ENCODE peak calls at places on chromosomes 5 and 9, in seven cellular contexts. One of them, this sample, is unnamed.

GRCh38 chr9:120928720-120929389 is 2.3 kb upstream of the TRAF1 start:
- DNase-seq in CD4-positive, alpha-beta T cell: peak
- DNase-seq in H9: peak
- DNase-seq in activated CD8-positive, alpha-beta T cell treated with anti-CD3 and anti-CD28 coated beads for 36 hours: peak
- DNase-seq in AG09309: no peak
- DNase-seq in cardiac muscle cell: peak
- DNase-seq in epithelial cell of esophagus: peak
- DNase-seq in this sample: peak

GRCh38 chr9:127968046-127968445 is 12.7 kb downstream of the EEIG1 start:
- DNase-seq in CD4-positive, alpha-beta T cell: peak
- DNase-seq in H9: no peak
- DNase-seq in activated CD8-positive, alpha-beta T cell treated with anti-CD3 and anti-CD28 coated beads for 36 hours: peak
- DNase-seq in AG09309: no peak
- DNase-seq in cardiac muscle cell: no peak
- DNase-seq in epithelial cell of esophagus: peak
- DNase-seq in this sample: peak

GRCh38 chr9:85577353-85577952 is 164.3 kb downstream of the AGTPBP1 start:
- DNase-seq in CD4-positive, alpha-beta T cell: no peak
- DNase-seq in H9: no peak
- DNase-seq in activated CD8-positive, alpha-beta T cell treated with anti-CD3 and anti-CD28 coated beads for 36 hours: no peak
- DNase-seq in AG09309: no peak
- DNase-seq in cardiac muscle cell: no peak
- DNase-seq in epithelial cell of esophagus: no peak
- DNase-seq in this sample: no peak

GRCh38 chr9:93591706-93592388 is 15.5 kb downstream of the PHF2 start:
- DNase-seq in CD4-positive, alpha-beta T cell: no peak
- DNase-seq in H9: no peak
- DNase-seq in activated CD8-positive, alpha-beta T cell treated with anti-CD3 and anti-CD28 coated beads for 36 hours: no peak
- DNase-seq in AG09309: no peak
- DNase-seq in cardiac muscle cell: no peak
- DNase-seq in epithelial cell of esophagus: no peak
- DNase-seq in this sample: no peak

GRCh38 chr9:5799314-5799713 is 33.6 kb downstream of the ERMP1 start:
- DNase-seq in CD4-positive, alpha-beta T cell: no peak
- DNase-seq in H9: no peak
- DNase-seq in activated CD8-positive, alpha-beta T cell treated with anti-CD3 and anti-CD28 coated beads for 36 hours: peak
- DNase-seq in AG09309: peak
- DNase-seq in cardiac muscle cell: peak
- DNase-seq in epithelial cell of esophagus: peak
- DNase-seq in this sample: peak

GRCh38 chr9:31588010-31588409 is 796.4 kb upstream of the ACO1 start:
- DNase-seq in CD4-positive, alpha-beta T cell: no peak
- DNase-seq in H9: no peak
- DNase-seq in activated CD8-positive, alpha-beta T cell treated with anti-CD3 and anti-CD28 coated beads for 36 hours: no peak
- DNase-seq in AG09309: no peak
- DNase-seq in cardiac muscle cell: no peak
- DNase-seq in epithelial cell of esophagus: no peak
- DNase-seq in this sample: no peak

GRCh38 chr9:134355561-134356278 is 29.5 kb downstream of the RXRA start:
- DNase-seq in CD4-positive, alpha-beta T cell: no peak
- DNase-seq in H9: no peak
- DNase-seq in activated CD8-positive, alpha-beta T cell treated with anti-CD3 and anti-CD28 coated beads for 36 hours: no peak
- DNase-seq in AG09309: no peak
- DNase-seq in cardiac muscle cell: no peak
- DNase-seq in epithelial cell of esophagus: peak
- DNase-seq in this sample: peak

GRCh38 chr5:26757941-26758340 is 280.4 kb downstream of the CDH9 start:
- DNase-seq in CD4-positive, alpha-beta T cell: no peak
- DNase-seq in H9: no peak
- DNase-seq in activated CD8-positive, alpha-beta T cell treated with anti-CD3 and anti-CD28 coated beads for 36 hours: no peak
- DNase-seq in AG09309: no peak
- DNase-seq in cardiac muscle cell: no peak
- DNase-seq in epithelial cell of esophagus: peak
- DNase-seq in this sample: no peak

GRCh38 chr9:109971226-109971625 is 191.2 kb downstream of the PALM2AKAP2 start:
- DNase-seq in CD4-positive, alpha-beta T cell: no peak
- DNase-seq in H9: no peak
- DNase-seq in activated CD8-positive, alpha-beta T cell treated with anti-CD3 and anti-CD28 coated beads for 36 hours: no peak
- DNase-seq in AG09309: no peak
- DNase-seq in cardiac muscle cell: no peak
- DNase-seq in epithelial cell of esophagus: peak
- DNase-seq in this sample: no peak

GRCh38 chr5:91332267-91333044 is 50.7 kb downstream of the ARRDC3 start:
- DNase-seq in CD4-positive, alpha-beta T cell: no peak
- DNase-seq in H9: no peak
- DNase-seq in activated CD8-positive, alpha-beta T cell treated with anti-CD3 and anti-CD28 coated beads for 36 hours: peak
- DNase-seq in AG09309: no peak
- DNase-seq in cardiac muscle cell: peak
- DNase-seq in epithelial cell of esophagus: peak
- DNase-seq in this sample: peak

GRCh38 chr9:126508171-126508591 is 105.5 kb upstream of the LMX1B start:
- DNase-seq in CD4-positive, alpha-beta T cell: no peak
- DNase-seq in H9: no peak
- DNase-seq in activated CD8-positive, alpha-beta T cell treated with anti-CD3 and anti-CD28 coated beads for 36 hours: no peak
- DNase-seq in AG09309: no peak
- DNase-seq in cardiac muscle cell: no peak
- DNase-seq in epithelial cell of esophagus: no peak
- DNase-seq in this sample: no peak

GRCh38 chr5:140251527-140251973 is 51.4 kb downstream of the PFDN1 start:
- DNase-seq in CD4-positive, alpha-beta T cell: peak
- DNase-seq in H9: no peak
- DNase-seq in activated CD8-positive, alpha-beta T cell treated with anti-CD3 and anti-CD28 coated beads for 36 hours: peak
- DNase-seq in AG09309: peak
- DNase-seq in cardiac muscle cell: peak
- DNase-seq in epithelial cell of esophagus: peak
- DNase-seq in this sample: peak

GRCh38 chr5:51389582-51390463 is 6.6 kb downstream of the ISL1 start:
- DNase-seq in CD4-positive, alpha-beta T cell: no peak
- DNase-seq in H9: peak
- DNase-seq in activated CD8-positive, alpha-beta T cell treated with anti-CD3 and anti-CD28 coated beads for 36 hours: no peak
- DNase-seq in AG09309: no peak
- DNase-seq in cardiac muscle cell: no peak
- DNase-seq in epithelial cell of esophagus: peak
- DNase-seq in this sample: no peak

GRCh38 chr5:74324556-74324955 is 316.0 kb downstream of the ENC1 start:
- DNase-seq in CD4-positive, alpha-beta T cell: no peak
- DNase-seq in H9: no peak
- DNase-seq in activated CD8-positive, alpha-beta T cell treated with anti-CD3 and anti-CD28 coated beads for 36 hours: no peak
- DNase-seq in AG09309: no peak
- DNase-seq in cardiac muscle cell: no peak
- DNase-seq in epithelial cell of esophagus: no peak
- DNase-seq in this sample: no peak

GRCh38 chr9:135422340-135422944 is 57.1 kb upstream of the PPP1R26 start:
- DNase-seq in CD4-positive, alpha-beta T cell: no peak
- DNase-seq in H9: no peak
- DNase-seq in activated CD8-positive, alpha-beta T cell treated with anti-CD3 and anti-CD28 coated beads for 36 hours: no peak
- DNase-seq in AG09309: no peak
- DNase-seq in cardiac muscle cell: no peak
- DNase-seq in epithelial cell of esophagus: no peak
- DNase-seq in this sample: no peak

GRCh38 chr5:175466700-175467318 is 11.6 kb upstream of the SFXN1 start:
- DNase-seq in CD4-positive, alpha-beta T cell: no peak
- DNase-seq in H9: no peak
- DNase-seq in activated CD8-positive, alpha-beta T cell treated with anti-CD3 and anti-CD28 coated beads for 36 hours: no peak
- DNase-seq in AG09309: no peak
- DNase-seq in cardiac muscle cell: peak
- DNase-seq in epithelial cell of esophagus: peak
- DNase-seq in this sample: no peak

GRCh38 chr5:14144586-14145355 is 1.6 kb downstream of the TRIO start:
- DNase-seq in CD4-positive, alpha-beta T cell: peak
- DNase-seq in H9: peak
- DNase-seq in activated CD8-positive, alpha-beta T cell treated with anti-CD3 and anti-CD28 coated beads for 36 hours: peak
- DNase-seq in AG09309: no peak
- DNase-seq in cardiac muscle cell: peak
- DNase-seq in epithelial cell of esophagus: peak
- DNase-seq in this sample: peak

GRCh38 chr5:42157215-42157614 is 232.1 kb downstream of the FBXO4 start:
- DNase-seq in CD4-positive, alpha-beta T cell: no peak
- DNase-seq in H9: no peak
- DNase-seq in activated CD8-positive, alpha-beta T cell treated with anti-CD3 and anti-CD28 coated beads for 36 hours: no peak
- DNase-seq in AG09309: no peak
- DNase-seq in cardiac muscle cell: no peak
- DNase-seq in epithelial cell of esophagus: peak
- DNase-seq in this sample: no peak

GRCh38 chr5:159510282-159510681 is 180.0 kb upstream of the IL12B start:
- DNase-seq in CD4-positive, alpha-beta T cell: no peak
- DNase-seq in H9: peak
- DNase-seq in activated CD8-positive, alpha-beta T cell treated with anti-CD3 and anti-CD28 coated beads for 36 hours: no peak
- DNase-seq in AG09309: peak
- DNase-seq in cardiac muscle cell: peak
- DNase-seq in epithelial cell of esophagus: peak
- DNase-seq in this sample: peak

GRCh38 chr9:20559236-20559896 is 62.9 kb downstream of the MLLT3 start:
- DNase-seq in CD4-positive, alpha-beta T cell: no peak
- DNase-seq in H9: no peak
- DNase-seq in activated CD8-positive, alpha-beta T cell treated with anti-CD3 and anti-CD28 coated beads for 36 hours: no peak
- DNase-seq in AG09309: no peak
- DNase-seq in cardiac muscle cell: no peak
- DNase-seq in epithelial cell of esophagus: peak
- DNase-seq in this sample: peak

GRCh38 chr5:86814907-86815306 is 197.2 kb downstream of the COX7C start:
- DNase-seq in CD4-positive, alpha-beta T cell: no peak
- DNase-seq in H9: no peak
- DNase-seq in activated CD8-positive, alpha-beta T cell treated with anti-CD3 and anti-CD28 coated beads for 36 hours: no peak
- DNase-seq in AG09309: no peak
- DNase-seq in cardiac muscle cell: no peak
- DNase-seq in epithelial cell of esophagus: no peak
- DNase-seq in this sample: no peak

GRCh38 chr9:69945671-69946141 is 97.9 kb upstream of the MAMDC2 start:
- DNase-seq in CD4-positive, alpha-beta T cell: no peak
- DNase-seq in H9: no peak
- DNase-seq in activated CD8-positive, alpha-beta T cell treated with anti-CD3 and anti-CD28 coated beads for 36 hours: no peak
- DNase-seq in AG09309: no peak
- DNase-seq in cardiac muscle cell: peak
- DNase-seq in epithelial cell of esophagus: no peak
- DNase-seq in this sample: no peak

DNA sequence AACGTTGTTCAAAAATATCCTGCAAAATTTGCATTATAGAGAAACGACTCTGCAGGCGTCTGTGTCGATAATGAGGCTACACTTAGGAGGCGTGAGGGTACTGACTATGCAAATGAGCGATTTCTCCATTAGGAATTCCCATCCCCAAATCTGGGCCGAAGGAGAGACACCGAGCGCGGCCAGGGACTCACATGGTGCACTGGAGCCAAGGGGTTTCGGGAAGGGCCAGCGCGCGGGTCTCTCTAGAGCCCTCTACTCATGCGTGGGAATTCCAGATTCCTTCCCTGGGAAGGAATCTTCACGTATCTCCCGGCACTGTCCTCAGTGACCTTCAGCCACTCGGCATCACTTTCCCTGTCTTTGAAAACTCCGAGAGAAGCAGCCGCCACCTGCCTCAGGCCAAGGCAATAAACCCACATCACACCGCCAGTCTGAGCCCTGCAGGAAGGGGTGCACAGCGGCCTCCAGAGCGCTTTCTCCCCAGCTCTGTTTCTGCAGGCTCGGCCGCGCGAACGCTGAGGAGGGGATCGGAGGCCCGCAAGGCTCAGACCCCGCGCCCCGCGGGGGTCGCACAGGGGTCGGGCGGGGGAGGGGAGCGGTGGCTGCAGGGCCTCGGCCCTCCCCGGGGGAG is 653 bp upstream of the DENND4C start:
- DNase-seq in CD4-positive, alpha-beta T cell: peak
- DNase-seq in H9: peak
- DNase-seq in activated CD8-positive, alpha-beta T cell treated with anti-CD3 and anti-CD28 coated beads for 36 hours: peak
- DNase-seq in AG09309: no peak
- DNase-seq in cardiac muscle cell: no peak
- DNase-seq in epithelial cell of esophagus: peak
- DNase-seq in this sample: peak
- TF ChIP-seq CTCF in CD4-positive, alpha-beta T cell: no peak
- TF ChIP-seq CTCF in H9: no peak
- TF ChIP-seq CTCF in activated CD8-positive, alpha-beta T cell treated with anti-CD3 and anti-CD28 coated beads for 36 hours: peak
- TF ChIP-seq CTCF in AG09309: no peak
- TF ChIP-seq CTCF in cardiac muscle cell: no peak
- TF ChIP-seq CTCF in epithelial cell of esophagus: no peak
- TF ChIP-seq CTCF in this sample: no peak

GRCh38 chr5:171400169-171400568 is 12.5 kb downstream of the NPM1 start:
- DNase-seq in CD4-positive, alpha-beta T cell: no peak
- DNase-seq in H9: no peak
- DNase-seq in activated CD8-positive, alpha-beta T cell treated with anti-CD3 and anti-CD28 coated beads for 36 hours: no peak
- DNase-seq in AG09309: no peak
- DNase-seq in cardiac muscle cell: no peak
- DNase-seq in epithelial cell of esophagus: no peak
- DNase-seq in this sample: no peak

GRCh38 chr5:171409164-171410136 is 10.0 kb upstream of the FGF18 start:
- DNase-seq in CD4-positive, alpha-beta T cell: no peak
- DNase-seq in H9: no peak
- DNase-seq in activated CD8-positive, alpha-beta T cell treated with anti-CD3 and anti-CD28 coated beads for 36 hours: no peak
- DNase-seq in AG09309: no peak
- DNase-seq in cardiac muscle cell: no peak
- DNase-seq in epithelial cell of esophagus: no peak
- DNase-seq in this sample: no peak

GRCh38 chr5:171401167-171401947 is 13.7 kb downstream of the NPM1 start:
- DNase-seq in CD4-positive, alpha-beta T cell: no peak
- DNase-seq in H9: no peak
- DNase-seq in activated CD8-positive, alpha-beta T cell treated with anti-CD3 and anti-CD28 coated beads for 36 hours: no peak
- DNase-seq in AG09309: no peak
- DNase-seq in cardiac muscle cell: no peak
- DNase-seq in epithelial cell of esophagus: no peak
- DNase-seq in this sample: no peak

GRCh38 chr5:171407234-171407633 is 12.2 kb upstream of the FGF18 start:
- DNase-seq in CD4-positive, alpha-beta T cell: no peak
- DNase-seq in H9: no peak
- DNase-seq in activated CD8-positive, alpha-beta T cell treated with anti-CD3 and anti-CD28 coated beads for 36 hours: no peak
- DNase-seq in AG09309: no peak
- DNase-seq in cardiac muscle cell: no peak
- DNase-seq in epithelial cell of esophagus: no peak
- DNase-seq in this sample: no peak

DNA sequence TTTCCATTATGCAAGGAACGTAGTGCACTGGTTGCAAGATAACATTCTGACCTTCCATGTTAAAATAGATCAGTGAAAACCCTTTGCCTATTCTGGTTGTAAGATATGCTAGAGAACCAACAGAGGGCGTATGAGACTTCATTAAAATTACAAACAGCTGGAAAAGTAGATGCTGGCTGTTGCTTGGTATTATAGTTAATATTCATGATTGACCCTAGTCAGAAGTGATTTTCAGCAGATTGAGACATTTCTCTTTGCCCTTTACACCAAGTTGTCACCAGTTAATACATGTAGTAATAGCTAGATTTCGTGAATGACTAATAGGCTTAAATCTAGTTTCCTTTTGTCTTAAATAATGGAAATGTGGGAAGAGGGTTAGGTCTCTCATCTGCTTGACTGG is 13.8 kb upstream of the FGF18 start:
- DNase-seq in CD4-positive, alpha-beta T cell: no peak
- DNase-seq in H9: no peak
- DNase-seq in activated CD8-positive, alpha-beta T cell treated with anti-CD3 and anti-CD28 coated beads for 36 hours: no peak
- DNase-seq in AG09309: no peak
- DNase-seq in cardiac muscle cell: peak
- DNase-seq in epithelial cell of esophagus: peak
- DNase-seq in this sample: no peak
- TF ChIP-seq CTCF in CD4-positive, alpha-beta T cell: no peak
- TF ChIP-seq CTCF in H9: peak
- TF ChIP-seq CTCF in activated CD8-positive, alpha-beta T cell treated with anti-CD3 and anti-CD28 coated beads for 36 hours: no peak
- TF ChIP-seq CTCF in AG09309: peak
- TF ChIP-seq CTCF in cardiac muscle cell: peak
- TF ChIP-seq CTCF in epithelial cell of esophagus: peak
- TF ChIP-seq CTCF in this sample: no peak

GRCh38 chr5:32471784-32472183 is 27.2 kb upstream of the ZFR start:
- DNase-seq in CD4-positive, alpha-beta T cell: no peak
- DNase-seq in H9: no peak
- DNase-seq in activated CD8-positive, alpha-beta T cell treated with anti-CD3 and anti-CD28 coated beads for 36 hours: no peak
- DNase-seq in AG09309: no peak
- DNase-seq in cardiac muscle cell: no peak
- DNase-seq in epithelial cell of esophagus: no peak
- DNase-seq in this sample: no peak
- TF ChIP-seq CTCF in CD4-positive, alpha-beta T cell: no peak
- TF ChIP-seq CTCF in H9: no peak
- TF ChIP-seq CTCF in activated CD8-positive, alpha-beta T cell treated with anti-CD3 and anti-CD28 coated beads for 36 hours: no peak
- TF ChIP-seq CTCF in AG09309: no peak
- TF ChIP-seq CTCF in cardiac muscle cell: no peak
- TF ChIP-seq CTCF in epithelial cell of esophagus: no peak
- TF ChIP-seq CTCF in this sample: no peak

GRCh38 chr5:149002761-149003689 is 59.8 kb downstream of the SH3TC2 start:
- DNase-seq in CD4-positive, alpha-beta T cell: no peak
- DNase-seq in H9: no peak
- DNase-seq in activated CD8-positive, alpha-beta T cell treated with anti-CD3 and anti-CD28 coated beads for 36 hours: no peak
- DNase-seq in AG09309: no peak
- DNase-seq in cardiac muscle cell: no peak
- DNase-seq in epithelial cell of esophagus: peak
- DNase-seq in this sample: peak
- TF ChIP-seq CTCF in CD4-positive, alpha-beta T cell: no peak
- TF ChIP-seq CTCF in H9: peak
- TF ChIP-seq CTCF in activated CD8-positive, alpha-beta T cell treated with anti-CD3 and anti-CD28 coated beads for 36 hours: no peak
- TF ChIP-seq CTCF in AG09309: peak
- TF ChIP-seq CTCF in cardiac muscle cell: no peak
- TF ChIP-seq CTCF in epithelial cell of esophagus: peak
- TF ChIP-seq CTCF in this sample: peak

This sample was measured in RWPE1.